ENCODE peak calls at places on chromosomes 1 and 21, in eight cellular contexts. J is foreskin keratinocyte; Y is activated T-cell treated with anti-CD3 and anti-CD28 coated beads, Interleukin-2, amount 50 U/mL, for 4 hours; U is CD8-positive, alpha-beta T cell; V is left lung; E is stimulated activated memory B cell treated with anti-CD40 and anti-IgM and Interleukin-4, amounts not matched to agents 10 μg/mL and 1 μg/mL and 100 μg/mL, for 72 hours; N is HCT116; X is A549. R is an unnamed sample.

GRCh38 chr21:21845901-21846396 is 847.7 kb downstream of the NCAM2 start:
- ATAC-seq in J (no peak), Y (no peak), U (no peak), V (no peak), E (no peak), N (no peak), X (no peak), R (no peak)

GRCh38 chr21:36021251-36021837 is 39.0 kb downstream of the SETD4 start:
- ATAC-seq in J (no peak), Y (no peak), U (no peak), V (no peak), E (peak), N (no peak), X (no peak), R (no peak)

GRCh38 chr1:84724128-84724860 is 34.0 kb upstream of the SSX2IP start:
- ATAC-seq in J (peak), Y (peak), U (peak), V (no peak), E (peak), N (peak), X (no peak), R (no peak)

GRCh38 chr1:94094466-94095111 is 26.4 kb downstream of the ABCA4 start:
- ATAC-seq in J (no peak), Y (no peak), U (no peak), V (peak), E (no peak), N (no peak), X (no peak), R (peak)

GRCh38 chr1:38858833-38859560 is 575 bp downstream of the RRAGC start:
- ATAC-seq in J (peak), Y (peak), U (peak), V (peak), E (peak), N (peak), X (peak), R (peak)

GRCh38 chr21:38819051-38819718 is 13.5 kb downstream of the ETS2 start:
- ATAC-seq in J (no peak), Y (no peak), U (no peak), V (no peak), E (no peak), N (no peak), X (no peak), R (no peak)

GRCh38 chr1:218526198-218526580 is 181.1 kb downstream of the TGFB2 start:
- ATAC-seq in J (no peak), Y (no peak), U (no peak), V (no peak), E (no peak), N (no peak), X (no peak), R (no peak)

GRCh38 chr1:224333309-224333926 is 3.4 kb upstream of the NVL start:
- ATAC-seq in J (peak), Y (no peak), U (peak), V (peak), E (peak), N (peak), X (peak), R (peak)

GRCh38 chr1:93036672-93037071 is 42.4 kb upstream of the MTF2 start:
- ATAC-seq in J (no peak), Y (no peak), U (no peak), V (no peak), E (no peak), N (no peak), X (no peak), R (no peak)

GRCh38 chr1:155079210-155079486 is 511 bp downstream of the EFNA3 start:
- ATAC-seq in J (no peak), Y (peak), U (peak), V (no peak), E (no peak), N (peak), X (no peak), R (no peak)

GRCh38 chr1:84985365-84985764 is 11.5 kb downstream of the MCOLN2 start:
- ATAC-seq in J (no peak), Y (no peak), U (no peak), V (no peak), E (peak), N (no peak), X (no peak), R (no peak)